ENCODE peak calls at places on chromosomes 13 and 19, in six cellular contexts. One of them, this sample, is unnamed.

GRCh38 chr13:69769637-69770036 is 338.0 kb upstream of the ATXN8OS start:
- DNase-seq in brain microvascular endothelial cell: no peak
- DNase-seq in GDM1: no peak
- DNase-seq in stimulated activated naive CD8-positive, alpha-beta T cell treated with anti-CD3 and anti-CD28 coated beads, Interleukin-15, amount 100 ng/mL, for 72 hours: no peak
- DNase-seq in posterior cingulate gyrus: no peak
- DNase-seq in colonic mucosa: no peak
- DNase-seq in this sample: no peak

GRCh38 chr13:68261105-68261504 is 1031.0 kb upstream of the PCDH9 start:
- DNase-seq in stimulated activated naive CD8-positive, alpha-beta T cell treated with anti-CD3 and anti-CD28 coated beads, Interleukin-15, amount 100 ng/mL, for 72 hours: no peak
- DNase-seq in brain microvascular endothelial cell: no peak
- DNase-seq in colonic mucosa: no peak
- DNase-seq in GDM1: no peak
- DNase-seq in posterior cingulate gyrus: no peak
- DNase-seq in this sample: no peak

GRCh38 chr19:50482886-50483285 is 6.2 kb upstream of the GARIN5A start:
- DNase-seq in GDM1: no peak
- DNase-seq in colonic mucosa: no peak
- DNase-seq in brain microvascular endothelial cell: no peak
- DNase-seq in stimulated activated naive CD8-positive, alpha-beta T cell treated with anti-CD3 and anti-CD28 coated beads, Interleukin-15, amount 100 ng/mL, for 72 hours: no peak
- DNase-seq in posterior cingulate gyrus: no peak
- DNase-seq in this sample: no peak

GRCh38 chr19:49398931-49399330 is 10.9 kb downstream of the KASH5 start:
- DNase-seq in brain microvascular endothelial cell: no peak
- DNase-seq in posterior cingulate gyrus: no peak
- DNase-seq in colonic mucosa: no peak
- DNase-seq in stimulated activated naive CD8-positive, alpha-beta T cell treated with anti-CD3 and anti-CD28 coated beads, Interleukin-15, amount 100 ng/mL, for 72 hours: no peak
- DNase-seq in GDM1: no peak
- DNase-seq in this sample: no peak

GRCh38 chr19:49894879-49895565 is 1.7 kb downstream of the IL4I1 start:
- DNase-seq in stimulated activated naive CD8-positive, alpha-beta T cell treated with anti-CD3 and anti-CD28 coated beads, Interleukin-15, amount 100 ng/mL, for 72 hours: no peak
- DNase-seq in GDM1: no peak
- DNase-seq in brain microvascular endothelial cell: no peak
- DNase-seq in posterior cingulate gyrus: no peak
- DNase-seq in colonic mucosa: no peak
- DNase-seq in this sample: no peak

GRCh38 chr13:111486331-111486730 is 165.9 kb downstream of the TEX29 start:
- DNase-seq in stimulated activated naive CD8-positive, alpha-beta T cell treated with anti-CD3 and anti-CD28 coated beads, Interleukin-15, amount 100 ng/mL, for 72 hours: no peak
- DNase-seq in posterior cingulate gyrus: no peak
- DNase-seq in colonic mucosa: peak
- DNase-seq in brain microvascular endothelial cell: no peak
- DNase-seq in GDM1: no peak
- DNase-seq in this sample: no peak

GRCh38 chr19:49395581-49396407 is 7.7 kb downstream of the KASH5 start:
- DNase-seq in posterior cingulate gyrus: no peak
- DNase-seq in GDM1: no peak
- DNase-seq in stimulated activated naive CD8-positive, alpha-beta T cell treated with anti-CD3 and anti-CD28 coated beads, Interleukin-15, amount 100 ng/mL, for 72 hours: no peak
- DNase-seq in colonic mucosa: no peak
- DNase-seq in brain microvascular endothelial cell: no peak
- DNase-seq in this sample: no peak

GRCh38 chr19:33552928-33553279 is 31.3 kb upstream of the PEPD start:
- DNase-seq in posterior cingulate gyrus: no peak
- DNase-seq in colonic mucosa: no peak
- DNase-seq in stimulated activated naive CD8-positive, alpha-beta T cell treated with anti-CD3 and anti-CD28 coated beads, Interleukin-15, amount 100 ng/mL, for 72 hours: no peak
- DNase-seq in GDM1: no peak
- DNase-seq in brain microvascular endothelial cell: no peak
- DNase-seq in this sample: no peak

GRCh38 chr19:35044317-35045117 is 3.0 kb downstream of the HPN start:
- DNase-seq in stimulated activated naive CD8-positive, alpha-beta T cell treated with anti-CD3 and anti-CD28 coated beads, Interleukin-15, amount 100 ng/mL, for 72 hours: no peak
- DNase-seq in colonic mucosa: peak
- DNase-seq in brain microvascular endothelial cell: no peak
- DNase-seq in posterior cingulate gyrus: peak
- DNase-seq in GDM1: peak
- DNase-seq in this sample: no peak

GRCh38 chr19:1112254-1113208 is 8.7 kb downstream of the GPX4 start:
- DNase-seq in GDM1: no peak
- DNase-seq in posterior cingulate gyrus: no peak
- DNase-seq in brain microvascular endothelial cell: no peak
- DNase-seq in colonic mucosa: peak
- DNase-seq in stimulated activated naive CD8-positive, alpha-beta T cell treated with anti-CD3 and anti-CD28 coated beads, Interleukin-15, amount 100 ng/mL, for 72 hours: no peak
- DNase-seq in this sample: peak

GRCh38 chr19:14139944-14140343 is 3.6 kb upstream of the ASF1B start:
- DNase-seq in colonic mucosa: no peak
- DNase-seq in brain microvascular endothelial cell: no peak
- DNase-seq in posterior cingulate gyrus: no peak
- DNase-seq in stimulated activated naive CD8-positive, alpha-beta T cell treated with anti-CD3 and anti-CD28 coated beads, Interleukin-15, amount 100 ng/mL, for 72 hours: no peak
- DNase-seq in GDM1: no peak
- DNase-seq in this sample: no peak

GRCh38 chr13:26299168-26299788 is 45.3 kb downstream of the CDK8 start:
- DNase-seq in GDM1: no peak
- DNase-seq in posterior cingulate gyrus: no peak
- DNase-seq in brain microvascular endothelial cell: peak
- DNase-seq in stimulated activated naive CD8-positive, alpha-beta T cell treated with anti-CD3 and anti-CD28 coated beads, Interleukin-15, amount 100 ng/mL, for 72 hours: no peak
- DNase-seq in colonic mucosa: no peak
- DNase-seq in this sample: no peak

GRCh38 chr19:42293966-42294365 is 8.0 kb upstream of the PRR19 start:
- DNase-seq in stimulated activated naive CD8-positive, alpha-beta T cell treated with anti-CD3 and anti-CD28 coated beads, Interleukin-15, amount 100 ng/mL, for 72 hours: no peak
- DNase-seq in GDM1: no peak
- DNase-seq in colonic mucosa: no peak
- DNase-seq in posterior cingulate gyrus: no peak
- DNase-seq in brain microvascular endothelial cell: no peak
- DNase-seq in this sample: no peak

GRCh38 chr13:44389003-44389666 is 15.5 kb downstream of the SERP2 start:
- DNase-seq in brain microvascular endothelial cell: no peak
- DNase-seq in posterior cingulate gyrus: no peak
- DNase-seq in GDM1: peak
- DNase-seq in stimulated activated naive CD8-positive, alpha-beta T cell treated with anti-CD3 and anti-CD28 coated beads, Interleukin-15, amount 100 ng/mL, for 72 hours: no peak
- DNase-seq in colonic mucosa: no peak
- DNase-seq in this sample: no peak

GRCh38 chr19:12792048-12792852 is 964 bp downstream of the JUNB start:
- DNase-seq in brain microvascular endothelial cell: no peak
- DNase-seq in stimulated activated naive CD8-positive, alpha-beta T cell treated with anti-CD3 and anti-CD28 coated beads, Interleukin-15, amount 100 ng/mL, for 72 hours: peak
- DNase-seq in GDM1: peak
- DNase-seq in posterior cingulate gyrus: peak
- DNase-seq in colonic mucosa: peak
- DNase-seq in this sample: peak

GRCh38 chr19:3778104-3778867 is 6.3 kb upstream of the RAX2 start:
- DNase-seq in colonic mucosa: no peak
- DNase-seq in GDM1: no peak
- DNase-seq in brain microvascular endothelial cell: no peak
- DNase-seq in stimulated activated naive CD8-positive, alpha-beta T cell treated with anti-CD3 and anti-CD28 coated beads, Interleukin-15, amount 100 ng/mL, for 72 hours: no peak
- DNase-seq in posterior cingulate gyrus: no peak
- DNase-seq in this sample: no peak

GRCh38 chr19:40143612-40144011 is 47.6 kb upstream of the MAP3K10 start:
- DNase-seq in stimulated activated naive CD8-positive, alpha-beta T cell treated with anti-CD3 and anti-CD28 coated beads, Interleukin-15, amount 100 ng/mL, for 72 hours: no peak
- DNase-seq in posterior cingulate gyrus: no peak
- DNase-seq in brain microvascular endothelial cell: no peak
- DNase-seq in GDM1: peak
- DNase-seq in colonic mucosa: no peak
- DNase-seq in this sample: no peak

GRCh38 chr19:17803264-17803896 is 8.4 kb downstream of the B3GNT3 start:
- DNase-seq in stimulated activated naive CD8-positive, alpha-beta T cell treated with anti-CD3 and anti-CD28 coated beads, Interleukin-15, amount 100 ng/mL, for 72 hours: no peak
- DNase-seq in posterior cingulate gyrus: no peak
- DNase-seq in colonic mucosa: no peak
- DNase-seq in brain microvascular endothelial cell: no peak
- DNase-seq in GDM1: peak
- DNase-seq in this sample: no peak

GRCh38 chr13:51315658-51316057 is 23.8 kb upstream of the SERPINE3 start:
- DNase-seq in GDM1: no peak
- DNase-seq in stimulated activated naive CD8-positive, alpha-beta T cell treated with anti-CD3 and anti-CD28 coated beads, Interleukin-15, amount 100 ng/mL, for 72 hours: no peak
- DNase-seq in colonic mucosa: no peak
- DNase-seq in posterior cingulate gyrus: no peak
- DNase-seq in brain microvascular endothelial cell: peak
- DNase-seq in this sample: no peak

GRCh38 chr19:49689133-49690072 is at the start of gene ADM5:
- DNase-seq in colonic mucosa: peak
- DNase-seq in posterior cingulate gyrus: peak
- DNase-seq in stimulated activated naive CD8-positive, alpha-beta T cell treated with anti-CD3 and anti-CD28 coated beads, Interleukin-15, amount 100 ng/mL, for 72 hours: no peak
- DNase-seq in brain microvascular endothelial cell: no peak
- DNase-seq in GDM1: no peak
- DNase-seq in this sample: no peak

GRCh38 chr13:93847162-93847561 is 620.6 kb downstream of the GPC6 start:
- DNase-seq in GDM1: no peak
- DNase-seq in brain microvascular endothelial cell: peak
- DNase-seq in colonic mucosa: no peak
- DNase-seq in posterior cingulate gyrus: no peak
- DNase-seq in stimulated activated naive CD8-positive, alpha-beta T cell treated with anti-CD3 and anti-CD28 coated beads, Interleukin-15, amount 100 ng/mL, for 72 hours: no peak
- DNase-seq in this sample: no peak

GRCh38 chr13:110450016-110450900 is 111.3 kb downstream of the RAB20 start:
- DNase-seq in stimulated activated naive CD8-positive, alpha-beta T cell treated with anti-CD3 and anti-CD28 coated beads, Interleukin-15, amount 100 ng/mL, for 72 hours: no peak
- DNase-seq in colonic mucosa: no peak
- DNase-seq in brain microvascular endothelial cell: no peak
- DNase-seq in GDM1: no peak
- DNase-seq in posterior cingulate gyrus: no peak
- DNase-seq in this sample: no peak

GRCh38 chr13:59266478-59267063 is 897.2 kb downstream of the DIAPH3 start:
- DNase-seq in posterior cingulate gyrus: no peak
- DNase-seq in brain microvascular endothelial cell: no peak
- DNase-seq in colonic mucosa: no peak
- DNase-seq in GDM1: no peak
- DNase-seq in stimulated activated naive CD8-positive, alpha-beta T cell treated with anti-CD3 and anti-CD28 coated beads, Interleukin-15, amount 100 ng/mL, for 72 hours: no peak
- DNase-seq in this sample: no peak

GRCh38 chr19:29851769-29852521 is 40.2 kb downstream of the CCNE1 start:
- DNase-seq in posterior cingulate gyrus: no peak
- DNase-seq in colonic mucosa: no peak
- DNase-seq in brain microvascular endothelial cell: no peak
- DNase-seq in stimulated activated naive CD8-positive, alpha-beta T cell treated with anti-CD3 and anti-CD28 coated beads, Interleukin-15, amount 100 ng/mL, for 72 hours: peak
- DNase-seq in GDM1: no peak
- DNase-seq in this sample: no peak

GRCh38 chr13:26867451-26868067 is 107.0 kb upstream of the GPR12 start:
- DNase-seq in stimulated activated naive CD8-positive, alpha-beta T cell treated with anti-CD3 and anti-CD28 coated beads, Interleukin-15, amount 100 ng/mL, for 72 hours: peak
- DNase-seq in colonic mucosa: peak
- DNase-seq in posterior cingulate gyrus: no peak
- DNase-seq in GDM1: peak
- DNase-seq in brain microvascular endothelial cell: peak
- DNase-seq in this sample: peak

GRCh38 chr19:882871-883497 is 10.0 kb downstream of the MED16 start:
- DNase-seq in stimulated activated naive CD8-positive, alpha-beta T cell treated with anti-CD3 and anti-CD28 coated beads, Interleukin-15, amount 100 ng/mL, for 72 hours: no peak
- DNase-seq in posterior cingulate gyrus: no peak
- DNase-seq in GDM1: no peak
- DNase-seq in brain microvascular endothelial cell: no peak
- DNase-seq in colonic mucosa: no peak
- DNase-seq in this sample: no peak

GRCh38 chr13:64505511-64505910 is 2724.6 kb downstream of the PCDH9 start:
- DNase-seq in colonic mucosa: no peak
- DNase-seq in stimulated activated naive CD8-positive, alpha-beta T cell treated with anti-CD3 and anti-CD28 coated beads, Interleukin-15, amount 100 ng/mL, for 72 hours: no peak
- DNase-seq in GDM1: no peak
- DNase-seq in posterior cingulate gyrus: no peak
- DNase-seq in brain microvascular endothelial cell: peak
- DNase-seq in this sample: no peak

GRCh38 chr13:63516124-63516523 is 2100.5 kb upstream of the PCDH20 start:
- DNase-seq in GDM1: no peak
- DNase-seq in posterior cingulate gyrus: no peak
- DNase-seq in stimulated activated naive CD8-positive, alpha-beta T cell treated with anti-CD3 and anti-CD28 coated beads, Interleukin-15, amount 100 ng/mL, for 72 hours: no peak
- DNase-seq in colonic mucosa: no peak
- DNase-seq in brain microvascular endothelial cell: no peak
- DNase-seq in this sample: no peak

This sample was measured in mucosa of gallbladder.